ENCODE peak calls at places on chromosomes 12 and 14, in four cellular contexts. One of them, this sample, is unnamed.

GRCh38 chr12:82314406-82314892 is 43.7 kb downstream of the CCDC59 start:
- DNase-seq in choroid plexus epithelial cell: no peak
- DNase-seq in skeletal muscle cell: no peak
- DNase-seq in nucleus accumbens: no peak
- DNase-seq in this sample: no peak

GRCh38 chr12:71799105-71799504 is 40.5 kb upstream of the TBC1D15 start:
- DNase-seq in nucleus accumbens: no peak
- DNase-seq in choroid plexus epithelial cell: peak; percentile 39
- DNase-seq in skeletal muscle cell: peak; percentile 4
- DNase-seq in this sample: no peak

GRCh38 chr14:38404100-38404541 is 148.2 kb upstream of the CLEC14A start:
- DNase-seq in nucleus accumbens: no peak
- DNase-seq in skeletal muscle cell: peak; percentile 75
- DNase-seq in choroid plexus epithelial cell: peak; percentile 75
- DNase-seq in this sample: no peak

GRCh38 chr12:3456809-3457208 is 34.2 kb upstream of the PRMT8 start:
- DNase-seq in skeletal muscle cell: no peak
- DNase-seq in choroid plexus epithelial cell: no peak
- DNase-seq in nucleus accumbens: no peak
- DNase-seq in this sample: no peak

GRCh38 chr12:103495158-103495782 is 498 bp downstream of the C12orf42 start:
- DNase-seq in choroid plexus epithelial cell: no peak
- DNase-seq in skeletal muscle cell: no peak
- DNase-seq in nucleus accumbens: no peak
- DNase-seq in this sample: no peak

GRCh38 chr14:75879031-75879430 is 102.8 kb downstream of the TGFB3 start:
- DNase-seq in nucleus accumbens: no peak
- DNase-seq in skeletal muscle cell: peak; percentile 78
- DNase-seq in choroid plexus epithelial cell: peak; percentile 97
- DNase-seq in this sample: no peak

GRCh38 chr14:96624661-96625435 is 122.7 kb downstream of the PAPOLA start:
- DNase-seq in choroid plexus epithelial cell: no peak
- DNase-seq in skeletal muscle cell: no peak
- DNase-seq in nucleus accumbens: no peak
- DNase-seq in this sample: no peak

GRCh38 chr12:110948041-110948440 is 27.7 kb upstream of the MYL2 start:
- DNase-seq in choroid plexus epithelial cell: no peak
- DNase-seq in skeletal muscle cell: no peak
- DNase-seq in nucleus accumbens: no peak
- DNase-seq in this sample: no peak

GRCh38 chr12:27794818-27795584 is 15.0 kb upstream of the MANSC4 start:
- DNase-seq in skeletal muscle cell: no peak
- DNase-seq in nucleus accumbens: no peak
- DNase-seq in choroid plexus epithelial cell: peak; percentile 43
- DNase-seq in this sample: no peak

GRCh38 chr14:73913256-73913655 is 26.6 kb downstream of the ZNF410 start:
- DNase-seq in nucleus accumbens: no peak
- DNase-seq in skeletal muscle cell: no peak
- DNase-seq in choroid plexus epithelial cell: peak; percentile 77
- DNase-seq in this sample: no peak

GRCh38 chr12:49094104-49094948 is at the start of gene DHH:
- DNase-seq in skeletal muscle cell: no peak
- DNase-seq in choroid plexus epithelial cell: no peak
- DNase-seq in nucleus accumbens: no peak
- DNase-seq in this sample: no peak

GRCh38 chr12:114408881-114409795 is 3.2 kb upstream of the TBX5 start:
- DNase-seq in nucleus accumbens: no peak
- DNase-seq in skeletal muscle cell: no peak
- DNase-seq in choroid plexus epithelial cell: no peak
- DNase-seq in this sample: no peak

GRCh38 chr12:122967151-122967550 is 888 bp upstream of the ABCB9 start:
- DNase-seq in nucleus accumbens: no peak
- DNase-seq in choroid plexus epithelial cell: no peak
- DNase-seq in skeletal muscle cell: no peak
- DNase-seq in this sample: no peak

GRCh38 chr12:106220561-106220960 is 27.3 kb downstream of the CKAP4 start:
- DNase-seq in choroid plexus epithelial cell: no peak
- DNase-seq in nucleus accumbens: no peak
- DNase-seq in skeletal muscle cell: no peak
- DNase-seq in this sample: no peak

GRCh38 chr12:45969084-45969483 is 21.3 kb downstream of the SCAF11 start:
- DNase-seq in skeletal muscle cell: no peak
- DNase-seq in nucleus accumbens: no peak
- DNase-seq in choroid plexus epithelial cell: peak; percentile 64
- DNase-seq in this sample: no peak

GRCh38 chr12:63811755-63812154 is 32.0 kb downstream of the RXYLT1 start:
- DNase-seq in nucleus accumbens: no peak
- DNase-seq in choroid plexus epithelial cell: no peak
- DNase-seq in skeletal muscle cell: no peak
- DNase-seq in this sample: no peak